ENCODE peak calls at places on chromosomes 1 and 21, in six cellular contexts. One of them, this sample, is unnamed.

GRCh38 chr1:32240140-32240951 is 6.7 kb upstream of the FAM167B start:
- DNase-seq in fibroblast of gingiva: peak
- DNase-seq in stimulated activated CD8-positive, alpha-beta memory T cell treated with anti-CD3 and anti-CD28 coated beads, Interleukin-4, amount 100 ng/mL, for 4 hours: no peak
- DNase-seq in brain microvascular endothelial cell: no peak
- DNase-seq in activated T-helper 1 cell treated with anti-CD3 and anti-CD28 coated beads, Interleukin-2, amount 50 U/mL, for 16 hours: peak
- DNase-seq in activated naive CD4-positive, alpha-beta T cell treated with Interleukin-2 at 50 U/mL for 16 hours: peak
- DNase-seq in this sample: no peak

GRCh38 chr1:9628541-9629444 is 22.7 kb upstream of the PIK3CD start:
- DNase-seq in activated naive CD4-positive, alpha-beta T cell treated with Interleukin-2 at 50 U/mL for 16 hours: peak
- DNase-seq in brain microvascular endothelial cell: no peak
- DNase-seq in stimulated activated CD8-positive, alpha-beta memory T cell treated with anti-CD3 and anti-CD28 coated beads, Interleukin-4, amount 100 ng/mL, for 4 hours: no peak
- DNase-seq in activated T-helper 1 cell treated with anti-CD3 and anti-CD28 coated beads, Interleukin-2, amount 50 U/mL, for 16 hours: peak
- DNase-seq in fibroblast of gingiva: no peak
- DNase-seq in this sample: no peak

GRCh38 chr21:41009398-41010177 is 158.4 kb upstream of the BACE2 start:
- DNase-seq in activated naive CD4-positive, alpha-beta T cell treated with Interleukin-2 at 50 U/mL for 16 hours: no peak
- DNase-seq in activated T-helper 1 cell treated with anti-CD3 and anti-CD28 coated beads, Interleukin-2, amount 50 U/mL, for 16 hours: no peak
- DNase-seq in stimulated activated CD8-positive, alpha-beta memory T cell treated with anti-CD3 and anti-CD28 coated beads, Interleukin-4, amount 100 ng/mL, for 4 hours: no peak
- DNase-seq in brain microvascular endothelial cell: no peak
- DNase-seq in fibroblast of gingiva: no peak
- DNase-seq in this sample: no peak

GRCh38 chr1:31412732-31413404 is at the start of gene SERINC2:
- DNase-seq in activated naive CD4-positive, alpha-beta T cell treated with Interleukin-2 at 50 U/mL for 16 hours: peak
- DNase-seq in fibroblast of gingiva: no peak
- DNase-seq in stimulated activated CD8-positive, alpha-beta memory T cell treated with anti-CD3 and anti-CD28 coated beads, Interleukin-4, amount 100 ng/mL, for 4 hours: no peak
- DNase-seq in brain microvascular endothelial cell: no peak
- DNase-seq in activated T-helper 1 cell treated with anti-CD3 and anti-CD28 coated beads, Interleukin-2, amount 50 U/mL, for 16 hours: no peak
- DNase-seq in this sample: no peak

GRCh38 chr21:43812139-43812821 is 22.9 kb downstream of the RRP1 start:
- DNase-seq in fibroblast of gingiva: peak
- DNase-seq in stimulated activated CD8-positive, alpha-beta memory T cell treated with anti-CD3 and anti-CD28 coated beads, Interleukin-4, amount 100 ng/mL, for 4 hours: no peak
- DNase-seq in activated T-helper 1 cell treated with anti-CD3 and anti-CD28 coated beads, Interleukin-2, amount 50 U/mL, for 16 hours: no peak
- DNase-seq in activated naive CD4-positive, alpha-beta T cell treated with Interleukin-2 at 50 U/mL for 16 hours: no peak
- DNase-seq in brain microvascular endothelial cell: no peak
- DNase-seq in this sample: no peak

GRCh38 chr1:6350416-6351088 is 43.0 kb downstream of the ACOT7 start:
- DNase-seq in stimulated activated CD8-positive, alpha-beta memory T cell treated with anti-CD3 and anti-CD28 coated beads, Interleukin-4, amount 100 ng/mL, for 4 hours: no peak
- DNase-seq in activated naive CD4-positive, alpha-beta T cell treated with Interleukin-2 at 50 U/mL for 16 hours: no peak
- DNase-seq in fibroblast of gingiva: no peak
- DNase-seq in brain microvascular endothelial cell: no peak
- DNase-seq in activated T-helper 1 cell treated with anti-CD3 and anti-CD28 coated beads, Interleukin-2, amount 50 U/mL, for 16 hours: no peak
- DNase-seq in this sample: no peak

GRCh38 chr1:29974345-29974744 is 738.0 kb downstream of the PTPRU start:
- DNase-seq in fibroblast of gingiva: peak
- DNase-seq in activated naive CD4-positive, alpha-beta T cell treated with Interleukin-2 at 50 U/mL for 16 hours: no peak
- DNase-seq in brain microvascular endothelial cell: peak
- DNase-seq in activated T-helper 1 cell treated with anti-CD3 and anti-CD28 coated beads, Interleukin-2, amount 50 U/mL, for 16 hours: no peak
- DNase-seq in stimulated activated CD8-positive, alpha-beta memory T cell treated with anti-CD3 and anti-CD28 coated beads, Interleukin-4, amount 100 ng/mL, for 4 hours: no peak
- DNase-seq in this sample: peak

GRCh38 chr1:212797681-212798080 is 6.0 kb downstream of the TATDN3 start:
- DNase-seq in activated T-helper 1 cell treated with anti-CD3 and anti-CD28 coated beads, Interleukin-2, amount 50 U/mL, for 16 hours: no peak
- DNase-seq in activated naive CD4-positive, alpha-beta T cell treated with Interleukin-2 at 50 U/mL for 16 hours: no peak
- DNase-seq in fibroblast of gingiva: peak
- DNase-seq in stimulated activated CD8-positive, alpha-beta memory T cell treated with anti-CD3 and anti-CD28 coated beads, Interleukin-4, amount 100 ng/mL, for 4 hours: no peak
- DNase-seq in brain microvascular endothelial cell: peak
- DNase-seq in this sample: no peak

GRCh38 chr1:241630476-241630875 is 9.7 kb downstream of the CHML start:
- DNase-seq in stimulated activated CD8-positive, alpha-beta memory T cell treated with anti-CD3 and anti-CD28 coated beads, Interleukin-4, amount 100 ng/mL, for 4 hours: no peak
- DNase-seq in activated T-helper 1 cell treated with anti-CD3 and anti-CD28 coated beads, Interleukin-2, amount 50 U/mL, for 16 hours: no peak
- DNase-seq in fibroblast of gingiva: no peak
- DNase-seq in activated naive CD4-positive, alpha-beta T cell treated with Interleukin-2 at 50 U/mL for 16 hours: no peak
- DNase-seq in brain microvascular endothelial cell: no peak
- DNase-seq in this sample: no peak

GRCh38 chr1:34924759-34925555 is 4.5 kb downstream of the DLGAP3 start:
- DNase-seq in fibroblast of gingiva: peak
- DNase-seq in activated naive CD4-positive, alpha-beta T cell treated with Interleukin-2 at 50 U/mL for 16 hours: peak
- DNase-seq in stimulated activated CD8-positive, alpha-beta memory T cell treated with anti-CD3 and anti-CD28 coated beads, Interleukin-4, amount 100 ng/mL, for 4 hours: no peak
- DNase-seq in activated T-helper 1 cell treated with anti-CD3 and anti-CD28 coated beads, Interleukin-2, amount 50 U/mL, for 16 hours: no peak
- DNase-seq in brain microvascular endothelial cell: peak
- DNase-seq in this sample: peak

GRCh38 chr1:153526132-153526543 is 9.7 kb downstream of the S100A6 start:
- DNase-seq in activated T-helper 1 cell treated with anti-CD3 and anti-CD28 coated beads, Interleukin-2, amount 50 U/mL, for 16 hours: no peak
- DNase-seq in activated naive CD4-positive, alpha-beta T cell treated with Interleukin-2 at 50 U/mL for 16 hours: no peak
- DNase-seq in brain microvascular endothelial cell: no peak
- DNase-seq in stimulated activated CD8-positive, alpha-beta memory T cell treated with anti-CD3 and anti-CD28 coated beads, Interleukin-4, amount 100 ng/mL, for 4 hours: no peak
- DNase-seq in fibroblast of gingiva: no peak
- DNase-seq in this sample: no peak

GRCh38 chr1:25247024-25247828 is at the start of gene RSRP1:
- DNase-seq in activated naive CD4-positive, alpha-beta T cell treated with Interleukin-2 at 50 U/mL for 16 hours: peak
- DNase-seq in activated T-helper 1 cell treated with anti-CD3 and anti-CD28 coated beads, Interleukin-2, amount 50 U/mL, for 16 hours: peak
- DNase-seq in brain microvascular endothelial cell: peak
- DNase-seq in fibroblast of gingiva: peak
- DNase-seq in stimulated activated CD8-positive, alpha-beta memory T cell treated with anti-CD3 and anti-CD28 coated beads, Interleukin-4, amount 100 ng/mL, for 4 hours: peak
- DNase-seq in this sample: peak

GRCh38 chr1:59967141-59967697 is 40.6 kb upstream of the CYP2J2 start:
- DNase-seq in fibroblast of gingiva: peak
- DNase-seq in brain microvascular endothelial cell: no peak
- DNase-seq in activated naive CD4-positive, alpha-beta T cell treated with Interleukin-2 at 50 U/mL for 16 hours: no peak
- DNase-seq in activated T-helper 1 cell treated with anti-CD3 and anti-CD28 coated beads, Interleukin-2, amount 50 U/mL, for 16 hours: no peak
- DNase-seq in stimulated activated CD8-positive, alpha-beta memory T cell treated with anti-CD3 and anti-CD28 coated beads, Interleukin-4, amount 100 ng/mL, for 4 hours: no peak
- DNase-seq in this sample: peak

GRCh38 chr1:223244366-223245103 is 101.5 kb upstream of the TLR5 start:
- DNase-seq in brain microvascular endothelial cell: no peak
- DNase-seq in fibroblast of gingiva: no peak
- DNase-seq in activated naive CD4-positive, alpha-beta T cell treated with Interleukin-2 at 50 U/mL for 16 hours: peak
- DNase-seq in stimulated activated CD8-positive, alpha-beta memory T cell treated with anti-CD3 and anti-CD28 coated beads, Interleukin-4, amount 100 ng/mL, for 4 hours: no peak
- DNase-seq in activated T-helper 1 cell treated with anti-CD3 and anti-CD28 coated beads, Interleukin-2, amount 50 U/mL, for 16 hours: no peak
- DNase-seq in this sample: no peak

GRCh38 chr1:228459091-228459993 is 27.8 kb upstream of the RNF187 start:
- DNase-seq in activated T-helper 1 cell treated with anti-CD3 and anti-CD28 coated beads, Interleukin-2, amount 50 U/mL, for 16 hours: no peak
- DNase-seq in activated naive CD4-positive, alpha-beta T cell treated with Interleukin-2 at 50 U/mL for 16 hours: peak
- DNase-seq in stimulated activated CD8-positive, alpha-beta memory T cell treated with anti-CD3 and anti-CD28 coated beads, Interleukin-4, amount 100 ng/mL, for 4 hours: no peak
- DNase-seq in fibroblast of gingiva: peak
- DNase-seq in brain microvascular endothelial cell: peak
- DNase-seq in this sample: peak

GRCh38 chr1:48794815-48795214 is 18.1 kb upstream of the BEND5 start:
- DNase-seq in brain microvascular endothelial cell: no peak
- DNase-seq in activated naive CD4-positive, alpha-beta T cell treated with Interleukin-2 at 50 U/mL for 16 hours: no peak
- DNase-seq in fibroblast of gingiva: no peak
- DNase-seq in activated T-helper 1 cell treated with anti-CD3 and anti-CD28 coated beads, Interleukin-2, amount 50 U/mL, for 16 hours: no peak
- DNase-seq in stimulated activated CD8-positive, alpha-beta memory T cell treated with anti-CD3 and anti-CD28 coated beads, Interleukin-4, amount 100 ng/mL, for 4 hours: no peak
- DNase-seq in this sample: no peak

GRCh38 chr1:101945884-101946283 is 50.8 kb downstream of the OLFM3 start:
- DNase-seq in stimulated activated CD8-positive, alpha-beta memory T cell treated with anti-CD3 and anti-CD28 coated beads, Interleukin-4, amount 100 ng/mL, for 4 hours: no peak
- DNase-seq in fibroblast of gingiva: no peak
- DNase-seq in activated T-helper 1 cell treated with anti-CD3 and anti-CD28 coated beads, Interleukin-2, amount 50 U/mL, for 16 hours: no peak
- DNase-seq in activated naive CD4-positive, alpha-beta T cell treated with Interleukin-2 at 50 U/mL for 16 hours: no peak
- DNase-seq in brain microvascular endothelial cell: no peak
- DNase-seq in this sample: no peak

GRCh38 chr1:38677756-38678155 is 181.8 kb downstream of the RRAGC start:
- DNase-seq in stimulated activated CD8-positive, alpha-beta memory T cell treated with anti-CD3 and anti-CD28 coated beads, Interleukin-4, amount 100 ng/mL, for 4 hours: no peak
- DNase-seq in brain microvascular endothelial cell: no peak
- DNase-seq in fibroblast of gingiva: no peak
- DNase-seq in activated naive CD4-positive, alpha-beta T cell treated with Interleukin-2 at 50 U/mL for 16 hours: no peak
- DNase-seq in activated T-helper 1 cell treated with anti-CD3 and anti-CD28 coated beads, Interleukin-2, amount 50 U/mL, for 16 hours: no peak
- DNase-seq in this sample: no peak

GRCh38 chr21:36877741-36878140 is 88.7 kb downstream of the HLCS start:
- DNase-seq in fibroblast of gingiva: no peak
- DNase-seq in brain microvascular endothelial cell: no peak
- DNase-seq in activated T-helper 1 cell treated with anti-CD3 and anti-CD28 coated beads, Interleukin-2, amount 50 U/mL, for 16 hours: no peak
- DNase-seq in stimulated activated CD8-positive, alpha-beta memory T cell treated with anti-CD3 and anti-CD28 coated beads, Interleukin-4, amount 100 ng/mL, for 4 hours: no peak
- DNase-seq in activated naive CD4-positive, alpha-beta T cell treated with Interleukin-2 at 50 U/mL for 16 hours: no peak
- DNase-seq in this sample: no peak

GRCh38 chr1:231679109-231679508 is 52.5 kb downstream of the DISC1 start:
- DNase-seq in activated naive CD4-positive, alpha-beta T cell treated with Interleukin-2 at 50 U/mL for 16 hours: no peak
- DNase-seq in stimulated activated CD8-positive, alpha-beta memory T cell treated with anti-CD3 and anti-CD28 coated beads, Interleukin-4, amount 100 ng/mL, for 4 hours: no peak
- DNase-seq in fibroblast of gingiva: no peak
- DNase-seq in activated T-helper 1 cell treated with anti-CD3 and anti-CD28 coated beads, Interleukin-2, amount 50 U/mL, for 16 hours: no peak
- DNase-seq in brain microvascular endothelial cell: no peak
- DNase-seq in this sample: no peak

GRCh38 chr21:38878394-38879179 is 72.9 kb downstream of the ETS2 start:
- DNase-seq in activated naive CD4-positive, alpha-beta T cell treated with Interleukin-2 at 50 U/mL for 16 hours: no peak
- DNase-seq in fibroblast of gingiva: peak
- DNase-seq in brain microvascular endothelial cell: no peak
- DNase-seq in stimulated activated CD8-positive, alpha-beta memory T cell treated with anti-CD3 and anti-CD28 coated beads, Interleukin-4, amount 100 ng/mL, for 4 hours: no peak
- DNase-seq in activated T-helper 1 cell treated with anti-CD3 and anti-CD28 coated beads, Interleukin-2, amount 50 U/mL, for 16 hours: no peak
- DNase-seq in this sample: no peak

GRCh38 chr1:175765293-175765692 is 21.9 kb upstream of the TNR start:
- DNase-seq in brain microvascular endothelial cell: no peak
- DNase-seq in stimulated activated CD8-positive, alpha-beta memory T cell treated with anti-CD3 and anti-CD28 coated beads, Interleukin-4, amount 100 ng/mL, for 4 hours: no peak
- DNase-seq in fibroblast of gingiva: no peak
- DNase-seq in activated T-helper 1 cell treated with anti-CD3 and anti-CD28 coated beads, Interleukin-2, amount 50 U/mL, for 16 hours: no peak
- DNase-seq in activated naive CD4-positive, alpha-beta T cell treated with Interleukin-2 at 50 U/mL for 16 hours: no peak
- DNase-seq in this sample: no peak

GRCh38 chr1:201745023-201745422 is 83.9 kb upstream of the IPO9 start:
- DNase-seq in fibroblast of gingiva: peak
- DNase-seq in stimulated activated CD8-positive, alpha-beta memory T cell treated with anti-CD3 and anti-CD28 coated beads, Interleukin-4, amount 100 ng/mL, for 4 hours: no peak
- DNase-seq in activated T-helper 1 cell treated with anti-CD3 and anti-CD28 coated beads, Interleukin-2, amount 50 U/mL, for 16 hours: no peak
- DNase-seq in brain microvascular endothelial cell: peak
- DNase-seq in activated naive CD4-positive, alpha-beta T cell treated with Interleukin-2 at 50 U/mL for 16 hours: no peak
- DNase-seq in this sample: no peak

GRCh38 chr1:237186733-237187132 is 144.7 kb downstream of the RYR2 start:
- DNase-seq in stimulated activated CD8-positive, alpha-beta memory T cell treated with anti-CD3 and anti-CD28 coated beads, Interleukin-4, amount 100 ng/mL, for 4 hours: no peak
- DNase-seq in fibroblast of gingiva: no peak
- DNase-seq in activated T-helper 1 cell treated with anti-CD3 and anti-CD28 coated beads, Interleukin-2, amount 50 U/mL, for 16 hours: no peak
- DNase-seq in activated naive CD4-positive, alpha-beta T cell treated with Interleukin-2 at 50 U/mL for 16 hours: no peak
- DNase-seq in brain microvascular endothelial cell: no peak
- DNase-seq in this sample: no peak

GRCh38 chr1:46410156-46411009 is 16.3 kb downstream of the FAAH start:
- DNase-seq in activated T-helper 1 cell treated with anti-CD3 and anti-CD28 coated beads, Interleukin-2, amount 50 U/mL, for 16 hours: no peak
- DNase-seq in activated naive CD4-positive, alpha-beta T cell treated with Interleukin-2 at 50 U/mL for 16 hours: no peak
- DNase-seq in fibroblast of gingiva: peak
- DNase-seq in brain microvascular endothelial cell: peak
- DNase-seq in stimulated activated CD8-positive, alpha-beta memory T cell treated with anti-CD3 and anti-CD28 coated beads, Interleukin-4, amount 100 ng/mL, for 4 hours: no peak
- DNase-seq in this sample: no peak

GRCh38 chr1:207996632-207997031 is 85.7 kb upstream of the CD34 start:
- DNase-seq in brain microvascular endothelial cell: no peak
- DNase-seq in stimulated activated CD8-positive, alpha-beta memory T cell treated with anti-CD3 and anti-CD28 coated beads, Interleukin-4, amount 100 ng/mL, for 4 hours: no peak
- DNase-seq in activated T-helper 1 cell treated with anti-CD3 and anti-CD28 coated beads, Interleukin-2, amount 50 U/mL, for 16 hours: no peak
- DNase-seq in fibroblast of gingiva: no peak
- DNase-seq in activated naive CD4-positive, alpha-beta T cell treated with Interleukin-2 at 50 U/mL for 16 hours: no peak
- DNase-seq in this sample: no peak